ENCODE peak calls at places on chromosomes 6 and 20, in seven cellular contexts. One of them, this sample, is unnamed.

GRCh38 chr6:159068904-159069578 is 24.2 kb upstream of the TAGAP start:
- DNase-seq in H9: peak; percentile 71
- DNase-seq in IMR-90: no peak
- DNase-seq in H1: no peak
- DNase-seq in neuronal stem cell: no peak
- DNase-seq in mesendoderm: peak; percentile 25
- DNase-seq in mesenchymal stem cell: no peak
- DNase-seq in this sample: no peak

GRCh38 chr20:23290761-23291574 is 59.6 kb upstream of the NXT1 start:
- DNase-seq in H9: no peak
- DNase-seq in IMR-90: no peak
- DNase-seq in H1: no peak
- DNase-seq in neuronal stem cell: no peak
- DNase-seq in mesendoderm: no peak
- DNase-seq in mesenchymal stem cell: no peak
- DNase-seq in this sample: no peak

GRCh38 chr6:42236680-42237473 is 19.2 kb upstream of the MRPS10 start:
- DNase-seq in H9: peak; percentile 5
- DNase-seq in IMR-90: no peak
- DNase-seq in H1: no peak
- DNase-seq in neuronal stem cell: no peak
- DNase-seq in mesendoderm: no peak
- DNase-seq in mesenchymal stem cell: no peak
- DNase-seq in this sample: no peak

GRCh38 chr6:17354700-17355403 is 38.5 kb upstream of the CAP2 start:
- DNase-seq in H9: no peak
- DNase-seq in IMR-90: peak; percentile 86
- DNase-seq in H1: no peak
- DNase-seq in neuronal stem cell: no peak
- DNase-seq in mesendoderm: no peak
- DNase-seq in mesenchymal stem cell: peak; percentile 22
- DNase-seq in this sample: peak; percentile 80

GRCh38 chr20:63941282-63942060 is 14.7 kb downstream of the UCKL1 start:
- DNase-seq in H9: peak; percentile 98
- DNase-seq in IMR-90: no peak
- DNase-seq in H1: peak; percentile 96
- DNase-seq in neuronal stem cell: no peak
- DNase-seq in mesendoderm: peak; percentile 97
- DNase-seq in mesenchymal stem cell: no peak
- DNase-seq in this sample: no peak

GRCh38 chr6:56399672-56400263 is 152.4 kb upstream of the COL21A1 start:
- DNase-seq in H9: no peak
- DNase-seq in IMR-90: no peak
- DNase-seq in H1: no peak
- DNase-seq in neuronal stem cell: no peak
- DNase-seq in mesendoderm: peak; percentile 43
- DNase-seq in mesenchymal stem cell: no peak
- DNase-seq in this sample: no peak

GRCh38 chr6:106730672-106731071 is 101.3 kb downstream of the QRSL1 start:
- DNase-seq in H9: no peak
- DNase-seq in IMR-90: no peak
- DNase-seq in H1: no peak
- DNase-seq in neuronal stem cell: no peak
- DNase-seq in mesendoderm: no peak
- DNase-seq in mesenchymal stem cell: no peak
- DNase-seq in this sample: no peak

GRCh38 chr6:57267586-57268293 is 45.6 kb upstream of the RAB23 start:
- DNase-seq in H9: no peak
- DNase-seq in IMR-90: peak; percentile 99
- DNase-seq in H1: no peak
- DNase-seq in neuronal stem cell: no peak
- DNase-seq in mesendoderm: peak; percentile 79
- DNase-seq in mesenchymal stem cell: peak; percentile 96
- DNase-seq in this sample: peak; percentile 92

GRCh38 chr6:101605874-101606273 is 212.4 kb downstream of the GRIK2 start:
- DNase-seq in H9: no peak
- DNase-seq in IMR-90: peak; percentile 13
- DNase-seq in H1: no peak
- DNase-seq in neuronal stem cell: no peak
- DNase-seq in mesendoderm: no peak
- DNase-seq in mesenchymal stem cell: no peak
- DNase-seq in this sample: no peak

GRCh38 chr20:48681201-48681881 is 146.5 kb downstream of the PREX1 start:
- DNase-seq in H9: no peak
- DNase-seq in IMR-90: no peak
- DNase-seq in H1: no peak
- DNase-seq in neuronal stem cell: no peak
- DNase-seq in mesendoderm: no peak
- DNase-seq in mesenchymal stem cell: no peak
- DNase-seq in this sample: no peak

GRCh38 chr6:5305968-5306626 is 44.8 kb downstream of the FARS2 start:
- DNase-seq in H9: no peak
- DNase-seq in IMR-90: peak; percentile 39
- DNase-seq in H1: no peak
- DNase-seq in neuronal stem cell: no peak
- DNase-seq in mesendoderm: no peak
- DNase-seq in mesenchymal stem cell: peak; percentile 40
- DNase-seq in this sample: no peak

GRCh38 chr6:24778121-24778520 is 3.4 kb downstream of the GMNN start:
- DNase-seq in H9: no peak
- DNase-seq in IMR-90: no peak
- DNase-seq in H1: no peak
- DNase-seq in neuronal stem cell: no peak
- DNase-seq in mesendoderm: no peak
- DNase-seq in mesenchymal stem cell: no peak
- DNase-seq in this sample: no peak

GRCh38 chr6:66796987-66797386 is 1090.0 kb upstream of the EYS start:
- DNase-seq in H9: no peak
- DNase-seq in IMR-90: no peak
- DNase-seq in H1: no peak
- DNase-seq in neuronal stem cell: no peak
- DNase-seq in mesendoderm: no peak
- DNase-seq in mesenchymal stem cell: no peak
- DNase-seq in this sample: no peak

GRCh38 chr6:31776961-31777666 is at the start of gene VWA7:
- DNase-seq in H9: no peak
- DNase-seq in IMR-90: peak; percentile 70
- DNase-seq in H1: no peak
- DNase-seq in neuronal stem cell: no peak
- DNase-seq in mesendoderm: peak; percentile 60
- DNase-seq in mesenchymal stem cell: peak; percentile 66
- DNase-seq in this sample: peak; percentile 33

GRCh38 chr20:48541581-48542071 is 286.2 kb downstream of the PREX1 start:
- DNase-seq in H9: no peak
- DNase-seq in IMR-90: no peak
- DNase-seq in H1: no peak
- DNase-seq in neuronal stem cell: no peak
- DNase-seq in mesendoderm: no peak
- DNase-seq in mesenchymal stem cell: no peak
- DNase-seq in this sample: no peak

GRCh38 chr6:25173951-25174474 is 105.2 kb upstream of the CARMIL1 start:
- DNase-seq in H9: no peak
- DNase-seq in IMR-90: peak; percentile 99
- DNase-seq in H1: no peak
- DNase-seq in neuronal stem cell: no peak
- DNase-seq in mesendoderm: peak; percentile 24
- DNase-seq in mesenchymal stem cell: peak; percentile 97
- DNase-seq in this sample: peak; percentile 43

GRCh38 chr20:57896017-57896416 is 186.2 kb upstream of the PMEPA1 start:
- DNase-seq in H9: no peak
- DNase-seq in IMR-90: no peak
- DNase-seq in H1: no peak
- DNase-seq in neuronal stem cell: no peak
- DNase-seq in mesendoderm: no peak
- DNase-seq in mesenchymal stem cell: no peak
- DNase-seq in this sample: no peak
- H2BK120ac ChIP-seq in H9: no peak overlapping the region
- H2BK120ac ChIP-seq in IMR-90: no peak overlapping the region
- H2BK120ac ChIP-seq in H1: no peak overlapping the region
- H2BK120ac ChIP-seq in neuronal stem cell: no peak overlapping the region
- H2BK120ac ChIP-seq in mesendoderm: no peak overlapping the region
- H2BK120ac ChIP-seq in mesenchymal stem cell: no peak overlapping the region
- H2BK120ac ChIP-seq in this sample: no peak overlapping the region

GRCh38 chr20:10924628-10925266 is 250.9 kb upstream of the JAG1 start:
- DNase-seq in H9: no peak
- DNase-seq in IMR-90: peak; percentile 89
- DNase-seq in H1: no peak
- DNase-seq in neuronal stem cell: no peak
- DNase-seq in mesendoderm: no peak
- DNase-seq in mesenchymal stem cell: peak; percentile 81
- DNase-seq in this sample: peak; percentile 2
- H3K23ac ChIP-seq in H9: no peak overlapping the region
- H3K23ac ChIP-seq in IMR-90: peak overlapping the region; percentile 50
- H3K23ac ChIP-seq in H1: no peak overlapping the region
- H3K23ac ChIP-seq in neuronal stem cell: no peak overlapping the region
- H3K23ac ChIP-seq in mesendoderm: no peak overlapping the region
- H3K23ac ChIP-seq in mesenchymal stem cell: no peak overlapping the region
- H3K23ac ChIP-seq in this sample: no peak overlapping the region

GRCh38 chr6:157072128-157072527 is 251.2 kb downstream of the TMEM242 start:
- DNase-seq in H9: no peak
- DNase-seq in IMR-90: no peak
- DNase-seq in H1: no peak
- DNase-seq in neuronal stem cell: no peak
- DNase-seq in mesendoderm: no peak
- DNase-seq in mesenchymal stem cell: no peak
- DNase-seq in this sample: no peak

GRCh38 chr6:157076427-157076774 is 246.9 kb downstream of the TMEM242 start:
- DNase-seq in H9: no peak
- DNase-seq in IMR-90: no peak
- DNase-seq in H1: no peak
- DNase-seq in neuronal stem cell: no peak
- DNase-seq in mesendoderm: no peak
- DNase-seq in mesenchymal stem cell: no peak
- DNase-seq in this sample: no peak

GRCh38 chr6:157074969-157075368 is 248.3 kb downstream of the TMEM242 start:
- DNase-seq in H9: no peak
- DNase-seq in IMR-90: no peak
- DNase-seq in H1: no peak
- DNase-seq in neuronal stem cell: no peak
- DNase-seq in mesendoderm: no peak
- DNase-seq in mesenchymal stem cell: no peak
- DNase-seq in this sample: no peak

GRCh38 chr6:157075549-157076426 is 247.5 kb downstream of the TMEM242 start:
- DNase-seq in H9: no peak
- DNase-seq in IMR-90: peak; percentile 68
- DNase-seq in H1: no peak
- DNase-seq in neuronal stem cell: no peak
- DNase-seq in mesendoderm: peak; percentile 45
- DNase-seq in mesenchymal stem cell: no peak
- DNase-seq in this sample: no peak

DNA sequence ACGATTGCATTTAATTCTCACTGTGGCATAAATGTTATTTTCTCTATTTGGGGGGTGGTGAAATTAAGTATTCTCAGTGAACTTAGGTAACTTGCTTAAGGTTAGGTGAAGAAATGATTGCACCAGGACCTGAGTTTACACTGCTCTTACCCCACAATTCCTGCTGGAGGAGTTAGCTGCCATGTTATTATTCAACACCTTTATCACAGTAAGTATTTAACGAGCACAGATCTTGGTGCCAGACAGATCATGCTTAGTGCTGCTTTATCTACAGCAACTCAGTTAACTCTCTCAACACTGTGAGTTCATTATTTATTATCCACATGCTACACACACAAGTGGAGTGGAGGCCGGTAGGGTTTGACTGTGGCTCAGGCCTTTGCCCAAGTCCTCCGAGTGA is 249.7 kb downstream of the TMEM242 start:
- DNase-seq in H9: no peak
- DNase-seq in IMR-90: no peak
- DNase-seq in H1: no peak
- DNase-seq in neuronal stem cell: no peak
- DNase-seq in mesendoderm: peak; percentile 62
- DNase-seq in mesenchymal stem cell: no peak
- DNase-seq in this sample: no peak
- H3K4me1 ChIP-seq in H9: peaks cover 5% of the 10 kb centered on the region
- H3K4me1 ChIP-seq in IMR-90: peaks cover 16% of the 10 kb centered on the region
- H3K4me1 ChIP-seq in H1: no peaks in the 10 kb centered on the region
- H3K4me1 ChIP-seq in neuronal stem cell: peaks cover 13% of the 10 kb centered on the region
- H3K4me1 ChIP-seq in mesendoderm: no peaks in the 10 kb centered on the region
- H3K4me1 ChIP-seq in mesenchymal stem cell: peaks cover 5% of the 10 kb centered on the region
- H3K4me1 ChIP-seq in this sample: peaks cover 3% of the 10 kb centered on the region

DNA sequence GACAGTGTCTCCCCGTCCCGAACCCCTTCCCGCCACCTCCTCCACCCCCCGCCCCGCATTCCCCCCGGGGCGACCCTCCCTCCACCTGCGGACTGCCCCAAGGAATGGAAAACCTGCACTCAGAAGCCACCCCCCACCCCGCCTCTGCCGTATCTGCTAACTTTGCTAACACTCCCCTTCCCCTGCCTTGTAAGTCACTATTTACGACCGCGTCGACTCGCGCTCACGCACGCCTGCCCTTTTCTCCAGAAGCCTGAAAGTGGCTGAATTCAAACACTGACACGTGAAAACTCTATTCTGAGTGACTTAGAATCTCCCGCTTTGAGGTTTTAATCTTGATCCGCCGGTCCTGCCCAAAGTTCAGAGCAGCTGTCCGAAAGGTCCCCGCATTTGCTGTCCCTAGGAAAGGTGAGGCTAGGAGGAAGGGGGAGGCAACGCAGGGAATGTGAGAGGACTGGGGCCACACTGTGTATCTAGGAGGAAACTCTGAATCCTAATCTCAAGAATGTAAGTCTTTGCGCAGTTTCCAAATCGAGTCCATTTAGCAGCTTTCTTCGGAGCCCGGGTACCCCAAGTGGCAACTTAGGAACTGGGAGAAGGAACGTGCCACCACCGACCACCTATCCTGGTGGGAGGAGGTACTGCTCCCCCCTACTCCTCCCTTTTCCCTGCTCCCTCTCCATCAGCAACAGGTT is 9.3 kb upstream of the POU3F2 start:
- DNase-seq in H9: peak; percentile 71
- DNase-seq in IMR-90: no peak
- DNase-seq in H1: no peak
- DNase-seq in neuronal stem cell: peak; percentile 23
- DNase-seq in mesendoderm: peak; percentile 67
- DNase-seq in mesenchymal stem cell: no peak
- DNase-seq in this sample: no peak
- H2BK120ac ChIP-seq in H9: no peak overlapping the region
- H2BK120ac ChIP-seq in IMR-90: no peak overlapping the region
- H2BK120ac ChIP-seq in H1: no peak overlapping the region
- H2BK120ac ChIP-seq in neuronal stem cell: no peak overlapping the region
- H2BK120ac ChIP-seq in mesendoderm: no peak overlapping the region
- H2BK120ac ChIP-seq in mesenchymal stem cell: no peak overlapping the region
- H2BK120ac ChIP-seq in this sample: no peak overlapping the region